ENCODE peak calls at places on chromosomes 16 and 17, in eight cellular contexts. O, H, P, K, E, Q, M and L are unnamed samples.

GRCh38 chr16:49658066-49658465 is 197.8 kb downstream of the ZNF423 start:
- DNase-seq in E (no peak), O (no peak), P (no peak), Q (no peak), M (no peak), H (no peak), K (no peak), L (no peak)

GRCh38 chr17:44775838-44776621 is 17.2 kb downstream of the ADAM11 start:
- DNase-seq in E (no peak), Q (peak), H (no peak), P (peak), M (no peak), O (no peak), K (peak), L (peak)

GRCh38 chr16:78489631-78490030 is 390.2 kb downstream of the WWOX start:
- DNase-seq in P (no peak), K (no peak), Q (peak), H (no peak), M (no peak), E (no peak), O (no peak), L (no peak)

GRCh38 chr17:896439-896838 is 83.1 kb downstream of the NXN start:
- DNase-seq in E (no peak), K (no peak), Q (no peak), H (no peak), P (no peak), M (no peak), O (no peak), L (no peak)

GRCh38 chr17:17827826-17828621 is 8.8 kb downstream of the SREBF1 start:
- DNase-seq in P (no peak), H (no peak), Q (no peak), O (no peak), E (no peak), K (no peak), M (no peak), L (no peak)

GRCh38 chr17:57672205-57672632 is 72.9 kb downstream of the CCDC182 start:
- DNase-seq in K (no peak), P (no peak), O (no peak), M (no peak), H (peak), Q (peak), E (peak), L (no peak)

GRCh38 chr16:30786115-30786935 is 680 bp downstream of the ZNF629 start:
- DNase-seq in E (peak), Q (peak), M (no peak), O (peak), P (no peak), K (peak), H (no peak), L (peak)

GRCh38 chr17:3959295-3959899 is 4.8 kb downstream of the ATP2A3 start:
- DNase-seq in M (no peak), O (peak), P (no peak), H (no peak), Q (no peak), K (no peak), E (peak), L (no peak)

GRCh38 chr17:2433696-2434095 is 32.8 kb upstream of the MNT start:
- DNase-seq in K (no peak), M (no peak), P (no peak), Q (no peak), H (no peak), E (no peak), O (no peak), L (no peak)

GRCh38 chr17:82429824-82430223 is 11.4 kb upstream of the OGFOD3 start:
- DNase-seq in M (no peak), Q (no peak), O (no peak), E (no peak), H (no peak), K (no peak), P (no peak), L (no peak)

GRCh38 chr17:57956311-57957119 is 1.3 kb upstream of the CUEDC1 start:
- DNase-seq in Q (peak), M (no peak), E (no peak), O (no peak), P (peak), H (peak), K (peak), L (peak)

GRCh38 chr16:88387177-88387576 is 4.4 kb downstream of the ZNF469 start:
- DNase-seq in K (no peak), E (no peak), O (no peak), H (no peak), M (no peak), Q (no peak), P (no peak), L (no peak)

GRCh38 chr16:2895813-2896212 is 12.8 kb downstream of the FLYWCH2 start:
- DNase-seq in P (no peak), K (no peak), M (no peak), O (no peak), E (peak), H (no peak), Q (no peak), L (no peak)

GRCh38 chr17:41404024-41404651 is 6.7 kb upstream of the KRT31 start:
- DNase-seq in P (no peak), K (peak), H (no peak), O (no peak), E (peak), M (peak), Q (no peak), L (peak)

GRCh38 chr17:56810286-56810781 is 23.4 kb downstream of the C17orf67 start:
- DNase-seq in E (no peak), M (no peak), O (no peak), K (no peak), H (no peak), Q (no peak), P (no peak), L (no peak)

GRCh38 chr16:78310990-78311561 is 211.6 kb downstream of the WWOX start:
- DNase-seq in K (peak), Q (peak), O (no peak), E (peak), H (no peak), M (peak), P (peak), L (peak)

GRCh38 chr16:57021693-57022092 is 32.3 kb downstream of the NLRC5 start:
- DNase-seq in H (peak), O (no peak), E (no peak), K (no peak), Q (no peak), P (no peak), M (no peak), L (no peak)

GRCh38 chr16:23597003-23597756 is 1.1 kb upstream of the NDUFAB1 start:
- DNase-seq in E (peak), Q (peak), H (no peak), M (no peak), K (peak), O (no peak), P (peak), L (peak)

GRCh38 chr16:54425068-54425467 is 138.5 kb upstream of the IRX3 start:
- DNase-seq in K (no peak), H (no peak), E (no peak), P (no peak), O (no peak), Q (no peak), M (no peak), L (no peak)

GRCh38 chr16:89191901-89192184 is 8.5 kb downstream of the SLC22A31 start:
- DNase-seq in O (no peak), Q (no peak), M (no peak), H (peak), E (no peak), K (no peak), P (no peak), L (no peak)

GRCh38 chr16:84292032-84292431 is 2.6 kb upstream of the WFDC1 start:
- DNase-seq in Q (no peak), K (no peak), P (no peak), O (peak), H (no peak), M (no peak), E (no peak), L (no peak)

GRCh38 chr16:12678983-12679382 is 124.7 kb downstream of the CPPED1 start:
- DNase-seq in M (no peak), K (no peak), O (no peak), H (no peak), Q (no peak), P (no peak), E (no peak), L (no peak)

GRCh38 chr17:39231091-39231561 is 5.4 kb upstream of the STAC2 start:
- DNase-seq in K (no peak), H (no peak), Q (peak), M (no peak), E (no peak), P (no peak), O (no peak), L (peak)

GRCh38 chr17:38403491-38403890 is 24.8 kb upstream of the ARHGAP23 start:
- DNase-seq in H (peak), E (peak), Q (peak), K (no peak), M (no peak), P (peak), O (no peak), L (no peak)

GRCh38 chr17:74645010-74645409 is 21.5 kb upstream of the CD300E start:
- DNase-seq in Q (no peak), E (no peak), H (no peak), M (no peak), O (no peak), P (no peak), K (no peak), L (no peak)

GRCh38 chr17:73365934-73366623 is 54.3 kb upstream of the CDC42EP4 start:
- DNase-seq in K (no peak), M (no peak), O (no peak), H (peak), E (no peak), Q (no peak), P (no peak), L (no peak)

GRCh38 chr17:7263071-7263800 is 958 bp upstream of the CLDN7 start:
- DNase-seq in P (peak), M (no peak), E (no peak), Q (peak), O (peak), H (no peak), K (peak), L (peak)

GRCh38 chr17:76543482-76544122 is 3.8 kb downstream of the PRCD start:
- DNase-seq in Q (peak), E (no peak), P (peak), K (no peak), O (no peak), H (no peak), M (no peak), L (no peak)

GRCh38 chr16:88957456-88957767 is 19.6 kb downstream of the CBFA2T3 start:
- DNase-seq in M (no peak), Q (no peak), O (no peak), H (no peak), P (no peak), K (no peak), E (no peak), L (no peak)

GRCh38 chr16:80591071-80591935 is 50.5 kb downstream of the DYNLRB2 start:
- DNase-seq in E (no peak), M (no peak), O (no peak), K (peak), P (no peak), Q (no peak), H (no peak), L (no peak)